ENCODE peak calls at places on chromosomes 5 and 9, in eight cellular contexts. U is mesenchymal stem cell; Z is NCI-H69; Y is uterus; P is GM13977; V is SJSA1; J is NCI-H2107; N is stimulated activated CD8-positive, alpha-beta memory T cell treated with anti-CD3 and anti-CD28 coated beads, Interleukin-12 subunit alpha, Interleukin-12 subunit beta, amount 100 ng/mL, for 1 hour. M is an unnamed sample.

GRCh38 chr9:20914556-20914955 is 116.9 kb downstream of the HACD4 start:
- DNase-seq in U (no peak), Z (no peak), Y (no peak), P (no peak), V (no peak), J (no peak), N (no peak), M (no peak)

GRCh38 chr5:2251298-2251697 is 368.6 kb upstream of the IRX4 start:
- DNase-seq in U (no peak), Z (no peak), Y (no peak), P (no peak), V (no peak), J (no peak), N (no peak), M (no peak)

GRCh38 chr5:82334856-82335255 is 56.7 kb upstream of the RPS23 start:
- DNase-seq in U (peak), Z (no peak), Y (no peak), P (no peak), V (no peak), J (no peak), N (no peak), M (no peak)

GRCh38 chr5:758698-759053 is 25.9 kb downstream of the ZDHHC11B start:
- DNase-seq in U (no peak), Z (no peak), Y (peak), P (no peak), V (peak), J (no peak), N (no peak), M (no peak)

GRCh38 chr9:125511780-125512179 is 195.2 kb downstream of the MAPKAP1 start:
- DNase-seq in U (no peak), Z (no peak), Y (no peak), P (no peak), V (no peak), J (no peak), N (no peak), M (no peak)

GRCh38 chr5:150295172-150295611 is 5.6 kb upstream of the CAMK2A start:
- DNase-seq in U (peak), Z (peak), Y (peak), P (no peak), V (no peak), J (no peak), N (no peak), M (no peak)

GRCh38 chr9:68740561-68740960 is 35.5 kb downstream of the PIP5K1B start:
- DNase-seq in U (no peak), Z (peak), Y (no peak), P (no peak), V (no peak), J (no peak), N (no peak), M (no peak)

GRCh38 chr9:127166651-127167524 is 44.5 kb upstream of the ANGPTL2 start:
- DNase-seq in U (no peak), Z (peak), Y (no peak), P (peak), V (no peak), J (peak), N (no peak), M (no peak)

GRCh38 chr5:37090123-37090726 is 159.0 kb downstream of the CPLANE1 start:
- DNase-seq in U (no peak), Z (no peak), Y (no peak), P (no peak), V (no peak), J (no peak), N (no peak), M (no peak)

GRCh38 chr5:170623576-170624181 is 119.9 kb downstream of the KCNIP1 start:
- DNase-seq in U (peak), Z (peak), Y (no peak), P (peak), V (peak), J (no peak), N (no peak), M (peak)

GRCh38 chr9:77916410-77916819 is 115.2 kb downstream of the GNAQ start:
- DNase-seq in U (no peak), Z (no peak), Y (peak), P (peak), V (no peak), J (no peak), N (no peak), M (no peak)

GRCh38 chr5:170782438-170782837 is 1.1 kb upstream of the GABRP start:
- DNase-seq in U (no peak), Z (peak), Y (no peak), P (no peak), V (no peak), J (no peak), N (no peak), M (no peak)

GRCh38 chr5:35926389-35927051 is 11.9 kb downstream of the CAPSL start:
- DNase-seq in U (peak), Z (peak), Y (peak), P (peak), V (peak), J (no peak), N (peak), M (peak)

GRCh38 chr5:179747815-179748214 is 15.2 kb downstream of the MAML1 start:
- DNase-seq in U (no peak), Z (no peak), Y (no peak), P (no peak), V (no peak), J (no peak), N (no peak), M (no peak)